ENCODE peak calls at places on chromosomes 13 and 19, in five cellular contexts. E is GM12865; C is cardiac muscle cell; A is Right ventricle myocardium superior; X is activated naive CD4-positive, alpha-beta T cell treated with anti-CD3 and anti-CD28 coated beads, Interleukin-2, amount 10 ng/mL, durations not matched to agents 7 days and 5 days. H is an unnamed sample.

GRCh38 chr19:7881910-7882309 is 6.4 kb upstream of the LRRC8E start:
- DNase-seq in E (no peak), C (no peak), A (no peak), X (no peak), H (no peak)

GRCh38 chr19:39372941-39373340 is 18.0 kb downstream of the PAF1 start:
- DNase-seq in E (no peak), C (no peak), A (no peak), X (no peak), H (no peak)

GRCh38 chr19:48975947-48976847 is 11.1 kb downstream of the FTL start:
- DNase-seq in E (peak; percentile 65), C (peak; percentile 42), A (no peak), X (peak; percentile 63), H (no peak)

GRCh38 chr13:25252770-25253169 is 34.5 kb downstream of the MTMR6 start:
- DNase-seq in E (no peak), C (no peak), A (no peak), X (no peak), H (no peak)

GRCh38 chr13:46057251-46058015 is 4.9 kb upstream of the ZC3H13 start:
- DNase-seq in E (no peak), C (no peak), A (no peak), X (no peak), H (no peak)

GRCh38 chr13:30394798-30395191 is 27.5 kb upstream of the UBE2L5 start:
- DNase-seq in E (peak; percentile 74), C (no peak), A (no peak), X (no peak), H (no peak)

GRCh38 chr19:42254850-42255765 is at the start of gene ERF:
- DNase-seq in E (peak; percentile 96), C (peak; percentile 95), A (peak; percentile 97), X (peak; percentile 93), H (peak; percentile 94)

GRCh38 chr19:17073869-17074627 is 1.2 kb downstream of the HAUS8 start:
- DNase-seq in E (peak; percentile 77), C (no peak), A (no peak), X (peak; percentile 35), H (no peak)

GRCh38 chr13:113863511-113864302 is at the start of gene GAS6:
- DNase-seq in E (peak; percentile 31), C (peak; percentile 74), A (peak; percentile 82), X (peak; percentile 46), H (no peak)

GRCh38 chr13:33285420-33286124 is at the start of gene STARD13:
- DNase-seq in E (peak; percentile 25), C (peak; percentile 93), A (peak; percentile 95), X (no peak), H (no peak)

GRCh38 chr13:37954191-37954590 is 84.6 kb upstream of the TRPC4 start:
- DNase-seq in E (no peak), C (no peak), A (no peak), X (no peak), H (no peak)

GRCh38 chr13:111209613-111210012 is 94.5 kb downstream of the ARHGEF7 start:
- DNase-seq in E (no peak), C (no peak), A (no peak), X (no peak), H (no peak)

GRCh38 chr13:36788276-36788675 is 30.7 kb upstream of the RFXAP start:
- DNase-seq in E (no peak), C (no peak), A (no peak), X (no peak), H (no peak)

GRCh38 chr13:98677398-98677797 is 75.1 kb downstream of the SLC15A1 start:
- DNase-seq in E (no peak), C (no peak), A (no peak), X (no peak), H (no peak)

GRCh38 chr13:23871616-23872220 is 17.5 kb downstream of the MIPEP start:
- DNase-seq in E (no peak), C (peak; percentile 20), A (no peak), X (no peak), H (no peak)

GRCh38 chr13:32600891-32601290 is 14.6 kb downstream of the PDS5B start:
- DNase-seq in E (no peak), C (no peak), A (no peak), X (no peak), H (no peak)

GRCh38 chr13:112443191-112444000 is 67.2 kb downstream of the SPACA7 start:
- DNase-seq in E (no peak), C (peak; percentile 41), A (no peak), X (peak; percentile 32), H (no peak)

GRCh38 chr19:5700455-5701092 is 10.5 kb downstream of the RPL36 start:
- DNase-seq in E (peak; percentile 6), C (no peak), A (no peak), X (no peak), H (no peak)

GRCh38 chr13:23828866-23829265 is 60.3 kb downstream of the MIPEP start:
- DNase-seq in E (no peak), C (no peak), A (no peak), X (no peak), H (no peak)

GRCh38 chr13:80454245-80454644 is 113.3 kb upstream of the SPRY2 start:
- DNase-seq in E (peak; percentile 21), C (no peak), A (no peak), X (no peak), H (no peak)